ENCODE peak calls at places on chromosomes 1 and 21, in ten cellular contexts. One of them, this sample, is unnamed.

GRCh38 chr1:21182181-21182711 is 5.5 kb upstream of the EIF4G3 start:
- DNase-seq in B cell: no peak
- DNase-seq in HT-29: no peak
- DNase-seq in stimulated activated CD4-positive, alpha-beta T cell treated with anti-CD3 and anti-CD28 coated beads, Interleukin-12 subunit alpha, Interleukin-12 subunit beta, amount 100 ng/mL, for 4 hours: no peak
- DNase-seq in GM23338: no peak
- DNase-seq in tibial artery: no peak
- DNase-seq in activated T-cell treated with anti-CD3 and anti-CD28 coated beads for 1 hour: no peak
- DNase-seq in activated CD8-positive, alpha-beta memory T cell treated with anti-CD3 and anti-CD28 coated beads, Interleukin-2, amount 10 ng/mL, durations not matched to agents 7 days and 5 days: no peak
- DNase-seq in fibroblast of gingiva: peak
- DNase-seq in CD4-positive, alpha-beta memory T cell: no peak
- DNase-seq in this sample: peak

GRCh38 chr1:163928649-163929048 is 606.9 kb downstream of the NUF2 start:
- DNase-seq in B cell: no peak
- DNase-seq in CD4-positive, alpha-beta memory T cell: no peak
- DNase-seq in tibial artery: no peak
- DNase-seq in activated CD8-positive, alpha-beta memory T cell treated with anti-CD3 and anti-CD28 coated beads, Interleukin-2, amount 10 ng/mL, durations not matched to agents 7 days and 5 days: no peak
- DNase-seq in stimulated activated CD4-positive, alpha-beta T cell treated with anti-CD3 and anti-CD28 coated beads, Interleukin-12 subunit alpha, Interleukin-12 subunit beta, amount 100 ng/mL, for 4 hours: no peak
- DNase-seq in HT-29: no peak
- DNase-seq in fibroblast of gingiva: peak
- DNase-seq in activated T-cell treated with anti-CD3 and anti-CD28 coated beads for 1 hour: no peak
- DNase-seq in GM23338: peak
- DNase-seq in this sample: peak

GRCh38 chr1:230376296-230376695 is 49.8 kb downstream of the PGBD5 start:
- DNase-seq in stimulated activated CD4-positive, alpha-beta T cell treated with anti-CD3 and anti-CD28 coated beads, Interleukin-12 subunit alpha, Interleukin-12 subunit beta, amount 100 ng/mL, for 4 hours: no peak
- DNase-seq in fibroblast of gingiva: no peak
- DNase-seq in CD4-positive, alpha-beta memory T cell: no peak
- DNase-seq in B cell: no peak
- DNase-seq in HT-29: no peak
- DNase-seq in activated CD8-positive, alpha-beta memory T cell treated with anti-CD3 and anti-CD28 coated beads, Interleukin-2, amount 10 ng/mL, durations not matched to agents 7 days and 5 days: no peak
- DNase-seq in tibial artery: no peak
- DNase-seq in activated T-cell treated with anti-CD3 and anti-CD28 coated beads for 1 hour: no peak
- DNase-seq in GM23338: no peak
- DNase-seq in this sample: no peak

GRCh38 chr1:202351725-202352124 is 3.2 kb downstream of the PPP1R12B start:
- DNase-seq in stimulated activated CD4-positive, alpha-beta T cell treated with anti-CD3 and anti-CD28 coated beads, Interleukin-12 subunit alpha, Interleukin-12 subunit beta, amount 100 ng/mL, for 4 hours: no peak
- DNase-seq in activated CD8-positive, alpha-beta memory T cell treated with anti-CD3 and anti-CD28 coated beads, Interleukin-2, amount 10 ng/mL, durations not matched to agents 7 days and 5 days: no peak
- DNase-seq in tibial artery: no peak
- DNase-seq in fibroblast of gingiva: no peak
- DNase-seq in GM23338: no peak
- DNase-seq in HT-29: no peak
- DNase-seq in B cell: no peak
- DNase-seq in CD4-positive, alpha-beta memory T cell: no peak
- DNase-seq in activated T-cell treated with anti-CD3 and anti-CD28 coated beads for 1 hour: no peak
- DNase-seq in this sample: no peak

GRCh38 chr1:66495490-66495889 is 38.5 kb upstream of the SGIP1 start:
- DNase-seq in activated T-cell treated with anti-CD3 and anti-CD28 coated beads for 1 hour: no peak
- DNase-seq in HT-29: no peak
- DNase-seq in tibial artery: no peak
- DNase-seq in activated CD8-positive, alpha-beta memory T cell treated with anti-CD3 and anti-CD28 coated beads, Interleukin-2, amount 10 ng/mL, durations not matched to agents 7 days and 5 days: no peak
- DNase-seq in fibroblast of gingiva: peak
- DNase-seq in B cell: no peak
- DNase-seq in GM23338: no peak
- DNase-seq in stimulated activated CD4-positive, alpha-beta T cell treated with anti-CD3 and anti-CD28 coated beads, Interleukin-12 subunit alpha, Interleukin-12 subunit beta, amount 100 ng/mL, for 4 hours: no peak
- DNase-seq in CD4-positive, alpha-beta memory T cell: no peak
- DNase-seq in this sample: peak

GRCh38 chr1:30437059-30437576 is 286.3 kb downstream of the MATN1 start:
- DNase-seq in B cell: no peak
- DNase-seq in tibial artery: no peak
- DNase-seq in activated CD8-positive, alpha-beta memory T cell treated with anti-CD3 and anti-CD28 coated beads, Interleukin-2, amount 10 ng/mL, durations not matched to agents 7 days and 5 days: no peak
- DNase-seq in HT-29: no peak
- DNase-seq in CD4-positive, alpha-beta memory T cell: no peak
- DNase-seq in fibroblast of gingiva: no peak
- DNase-seq in GM23338: no peak
- DNase-seq in stimulated activated CD4-positive, alpha-beta T cell treated with anti-CD3 and anti-CD28 coated beads, Interleukin-12 subunit alpha, Interleukin-12 subunit beta, amount 100 ng/mL, for 4 hours: no peak
- DNase-seq in activated T-cell treated with anti-CD3 and anti-CD28 coated beads for 1 hour: no peak
- DNase-seq in this sample: no peak

GRCh38 chr1:61638296-61638695 is 86.6 kb downstream of the TM2D1 start:
- DNase-seq in activated CD8-positive, alpha-beta memory T cell treated with anti-CD3 and anti-CD28 coated beads, Interleukin-2, amount 10 ng/mL, durations not matched to agents 7 days and 5 days: no peak
- DNase-seq in fibroblast of gingiva: peak
- DNase-seq in B cell: no peak
- DNase-seq in GM23338: no peak
- DNase-seq in HT-29: no peak
- DNase-seq in CD4-positive, alpha-beta memory T cell: no peak
- DNase-seq in activated T-cell treated with anti-CD3 and anti-CD28 coated beads for 1 hour: no peak
- DNase-seq in tibial artery: peak
- DNase-seq in stimulated activated CD4-positive, alpha-beta T cell treated with anti-CD3 and anti-CD28 coated beads, Interleukin-12 subunit alpha, Interleukin-12 subunit beta, amount 100 ng/mL, for 4 hours: no peak
- DNase-seq in this sample: peak

GRCh38 chr1:9331016-9331415 is 38.3 kb downstream of the SPSB1 start:
- DNase-seq in CD4-positive, alpha-beta memory T cell: no peak
- DNase-seq in tibial artery: no peak
- DNase-seq in B cell: no peak
- DNase-seq in fibroblast of gingiva: no peak
- DNase-seq in stimulated activated CD4-positive, alpha-beta T cell treated with anti-CD3 and anti-CD28 coated beads, Interleukin-12 subunit alpha, Interleukin-12 subunit beta, amount 100 ng/mL, for 4 hours: no peak
- DNase-seq in HT-29: no peak
- DNase-seq in GM23338: no peak
- DNase-seq in activated CD8-positive, alpha-beta memory T cell treated with anti-CD3 and anti-CD28 coated beads, Interleukin-2, amount 10 ng/mL, durations not matched to agents 7 days and 5 days: no peak
- DNase-seq in activated T-cell treated with anti-CD3 and anti-CD28 coated beads for 1 hour: no peak
- DNase-seq in this sample: no peak

GRCh38 chr1:172347416-172347815 is 73.1 kb upstream of the C1orf105 start:
- DNase-seq in HT-29: no peak
- DNase-seq in activated CD8-positive, alpha-beta memory T cell treated with anti-CD3 and anti-CD28 coated beads, Interleukin-2, amount 10 ng/mL, durations not matched to agents 7 days and 5 days: no peak
- DNase-seq in activated T-cell treated with anti-CD3 and anti-CD28 coated beads for 1 hour: no peak
- DNase-seq in B cell: no peak
- DNase-seq in fibroblast of gingiva: no peak
- DNase-seq in tibial artery: no peak
- DNase-seq in stimulated activated CD4-positive, alpha-beta T cell treated with anti-CD3 and anti-CD28 coated beads, Interleukin-12 subunit alpha, Interleukin-12 subunit beta, amount 100 ng/mL, for 4 hours: no peak
- DNase-seq in GM23338: no peak
- DNase-seq in CD4-positive, alpha-beta memory T cell: no peak
- DNase-seq in this sample: no peak

GRCh38 chr1:60765204-60765603 is 317.2 kb upstream of the NFIA start:
- DNase-seq in activated CD8-positive, alpha-beta memory T cell treated with anti-CD3 and anti-CD28 coated beads, Interleukin-2, amount 10 ng/mL, durations not matched to agents 7 days and 5 days: no peak
- DNase-seq in tibial artery: no peak
- DNase-seq in HT-29: peak
- DNase-seq in B cell: no peak
- DNase-seq in fibroblast of gingiva: peak
- DNase-seq in activated T-cell treated with anti-CD3 and anti-CD28 coated beads for 1 hour: no peak
- DNase-seq in CD4-positive, alpha-beta memory T cell: no peak
- DNase-seq in stimulated activated CD4-positive, alpha-beta T cell treated with anti-CD3 and anti-CD28 coated beads, Interleukin-12 subunit alpha, Interleukin-12 subunit beta, amount 100 ng/mL, for 4 hours: no peak
- DNase-seq in GM23338: peak
- DNase-seq in this sample: peak

GRCh38 chr1:11668516-11668915 is 4.5 kb downstream of the FBXO6 start:
- DNase-seq in stimulated activated CD4-positive, alpha-beta T cell treated with anti-CD3 and anti-CD28 coated beads, Interleukin-12 subunit alpha, Interleukin-12 subunit beta, amount 100 ng/mL, for 4 hours: no peak
- DNase-seq in tibial artery: no peak
- DNase-seq in B cell: no peak
- DNase-seq in GM23338: no peak
- DNase-seq in HT-29: no peak
- DNase-seq in fibroblast of gingiva: no peak
- DNase-seq in activated T-cell treated with anti-CD3 and anti-CD28 coated beads for 1 hour: no peak
- DNase-seq in activated CD8-positive, alpha-beta memory T cell treated with anti-CD3 and anti-CD28 coated beads, Interleukin-2, amount 10 ng/mL, durations not matched to agents 7 days and 5 days: no peak
- DNase-seq in CD4-positive, alpha-beta memory T cell: no peak
- DNase-seq in this sample: no peak

GRCh38 chr1:90187186-90187585 is 192.3 kb downstream of the ZNF326 start:
- DNase-seq in CD4-positive, alpha-beta memory T cell: no peak
- DNase-seq in activated T-cell treated with anti-CD3 and anti-CD28 coated beads for 1 hour: no peak
- DNase-seq in B cell: no peak
- DNase-seq in tibial artery: no peak
- DNase-seq in GM23338: no peak
- DNase-seq in HT-29: no peak
- DNase-seq in activated CD8-positive, alpha-beta memory T cell treated with anti-CD3 and anti-CD28 coated beads, Interleukin-2, amount 10 ng/mL, durations not matched to agents 7 days and 5 days: no peak
- DNase-seq in stimulated activated CD4-positive, alpha-beta T cell treated with anti-CD3 and anti-CD28 coated beads, Interleukin-12 subunit alpha, Interleukin-12 subunit beta, amount 100 ng/mL, for 4 hours: no peak
- DNase-seq in fibroblast of gingiva: no peak
- DNase-seq in this sample: no peak

GRCh38 chr1:82162526-82163420 is 362.0 kb downstream of the ADGRL2 start:
- DNase-seq in activated CD8-positive, alpha-beta memory T cell treated with anti-CD3 and anti-CD28 coated beads, Interleukin-2, amount 10 ng/mL, durations not matched to agents 7 days and 5 days: no peak
- DNase-seq in B cell: no peak
- DNase-seq in HT-29: peak
- DNase-seq in activated T-cell treated with anti-CD3 and anti-CD28 coated beads for 1 hour: no peak
- DNase-seq in CD4-positive, alpha-beta memory T cell: no peak
- DNase-seq in tibial artery: no peak
- DNase-seq in stimulated activated CD4-positive, alpha-beta T cell treated with anti-CD3 and anti-CD28 coated beads, Interleukin-12 subunit alpha, Interleukin-12 subunit beta, amount 100 ng/mL, for 4 hours: no peak
- DNase-seq in GM23338: no peak
- DNase-seq in fibroblast of gingiva: peak
- DNase-seq in this sample: no peak

GRCh38 chr1:65172936-65173335 is 24.9 kb downstream of the AK4 start:
- DNase-seq in HT-29: no peak
- DNase-seq in activated CD8-positive, alpha-beta memory T cell treated with anti-CD3 and anti-CD28 coated beads, Interleukin-2, amount 10 ng/mL, durations not matched to agents 7 days and 5 days: no peak
- DNase-seq in activated T-cell treated with anti-CD3 and anti-CD28 coated beads for 1 hour: no peak
- DNase-seq in B cell: no peak
- DNase-seq in CD4-positive, alpha-beta memory T cell: no peak
- DNase-seq in fibroblast of gingiva: no peak
- DNase-seq in GM23338: no peak
- DNase-seq in stimulated activated CD4-positive, alpha-beta T cell treated with anti-CD3 and anti-CD28 coated beads, Interleukin-12 subunit alpha, Interleukin-12 subunit beta, amount 100 ng/mL, for 4 hours: no peak
- DNase-seq in tibial artery: no peak
- DNase-seq in this sample: no peak

GRCh38 chr1:85116856-85117255 is 68.6 kb upstream of the MCOLN3 start:
- DNase-seq in HT-29: peak
- DNase-seq in GM23338: no peak
- DNase-seq in CD4-positive, alpha-beta memory T cell: no peak
- DNase-seq in fibroblast of gingiva: no peak
- DNase-seq in stimulated activated CD4-positive, alpha-beta T cell treated with anti-CD3 and anti-CD28 coated beads, Interleukin-12 subunit alpha, Interleukin-12 subunit beta, amount 100 ng/mL, for 4 hours: no peak
- DNase-seq in activated CD8-positive, alpha-beta memory T cell treated with anti-CD3 and anti-CD28 coated beads, Interleukin-2, amount 10 ng/mL, durations not matched to agents 7 days and 5 days: no peak
- DNase-seq in tibial artery: no peak
- DNase-seq in activated T-cell treated with anti-CD3 and anti-CD28 coated beads for 1 hour: no peak
- DNase-seq in B cell: no peak
- DNase-seq in this sample: no peak

GRCh38 chr1:35264861-35265260 is 3.6 kb upstream of the ZMYM4 start:
- DNase-seq in activated CD8-positive, alpha-beta memory T cell treated with anti-CD3 and anti-CD28 coated beads, Interleukin-2, amount 10 ng/mL, durations not matched to agents 7 days and 5 days: no peak
- DNase-seq in tibial artery: no peak
- DNase-seq in stimulated activated CD4-positive, alpha-beta T cell treated with anti-CD3 and anti-CD28 coated beads, Interleukin-12 subunit alpha, Interleukin-12 subunit beta, amount 100 ng/mL, for 4 hours: no peak
- DNase-seq in GM23338: peak
- DNase-seq in activated T-cell treated with anti-CD3 and anti-CD28 coated beads for 1 hour: no peak
- DNase-seq in fibroblast of gingiva: peak
- DNase-seq in HT-29: peak
- DNase-seq in B cell: no peak
- DNase-seq in CD4-positive, alpha-beta memory T cell: no peak
- DNase-seq in this sample: peak

GRCh38 chr21:20997633-20998455 is at the start of gene NCAM2:
- DNase-seq in GM23338: peak
- DNase-seq in activated T-cell treated with anti-CD3 and anti-CD28 coated beads for 1 hour: peak
- DNase-seq in stimulated activated CD4-positive, alpha-beta T cell treated with anti-CD3 and anti-CD28 coated beads, Interleukin-12 subunit alpha, Interleukin-12 subunit beta, amount 100 ng/mL, for 4 hours: peak
- DNase-seq in tibial artery: peak
- DNase-seq in HT-29: no peak
- DNase-seq in CD4-positive, alpha-beta memory T cell: peak
- DNase-seq in B cell: peak
- DNase-seq in activated CD8-positive, alpha-beta memory T cell treated with anti-CD3 and anti-CD28 coated beads, Interleukin-2, amount 10 ng/mL, durations not matched to agents 7 days and 5 days: peak
- DNase-seq in fibroblast of gingiva: peak
- DNase-seq in this sample: peak

GRCh38 chr1:205800973-205801703 is 11.9 kb downstream of the SLC41A1 start:
- DNase-seq in GM23338: no peak
- DNase-seq in activated T-cell treated with anti-CD3 and anti-CD28 coated beads for 1 hour: no peak
- DNase-seq in activated CD8-positive, alpha-beta memory T cell treated with anti-CD3 and anti-CD28 coated beads, Interleukin-2, amount 10 ng/mL, durations not matched to agents 7 days and 5 days: no peak
- DNase-seq in fibroblast of gingiva: no peak
- DNase-seq in stimulated activated CD4-positive, alpha-beta T cell treated with anti-CD3 and anti-CD28 coated beads, Interleukin-12 subunit alpha, Interleukin-12 subunit beta, amount 100 ng/mL, for 4 hours: no peak
- DNase-seq in B cell: no peak
- DNase-seq in CD4-positive, alpha-beta memory T cell: no peak
- DNase-seq in tibial artery: no peak
- DNase-seq in HT-29: peak
- DNase-seq in this sample: no peak

GRCh38 chr1:29156543-29157268 is 25.0 kb downstream of the SRSF4 start:
- DNase-seq in CD4-positive, alpha-beta memory T cell: no peak
- DNase-seq in activated CD8-positive, alpha-beta memory T cell treated with anti-CD3 and anti-CD28 coated beads, Interleukin-2, amount 10 ng/mL, durations not matched to agents 7 days and 5 days: no peak
- DNase-seq in GM23338: no peak
- DNase-seq in fibroblast of gingiva: no peak
- DNase-seq in HT-29: no peak
- DNase-seq in activated T-cell treated with anti-CD3 and anti-CD28 coated beads for 1 hour: no peak
- DNase-seq in stimulated activated CD4-positive, alpha-beta T cell treated with anti-CD3 and anti-CD28 coated beads, Interleukin-12 subunit alpha, Interleukin-12 subunit beta, amount 100 ng/mL, for 4 hours: no peak
- DNase-seq in B cell: no peak
- DNase-seq in tibial artery: no peak
- DNase-seq in this sample: no peak

GRCh38 chr1:118117521-118117920 is 67.5 kb downstream of the SPAG17 start:
- DNase-seq in CD4-positive, alpha-beta memory T cell: no peak
- DNase-seq in tibial artery: no peak
- DNase-seq in fibroblast of gingiva: no peak
- DNase-seq in B cell: no peak
- DNase-seq in HT-29: no peak
- DNase-seq in stimulated activated CD4-positive, alpha-beta T cell treated with anti-CD3 and anti-CD28 coated beads, Interleukin-12 subunit alpha, Interleukin-12 subunit beta, amount 100 ng/mL, for 4 hours: no peak
- DNase-seq in GM23338: no peak
- DNase-seq in activated CD8-positive, alpha-beta memory T cell treated with anti-CD3 and anti-CD28 coated beads, Interleukin-2, amount 10 ng/mL, durations not matched to agents 7 days and 5 days: no peak
- DNase-seq in activated T-cell treated with anti-CD3 and anti-CD28 coated beads for 1 hour: no peak
- DNase-seq in this sample: no peak

GRCh38 chr1:7561331-7561921 is 209.7 kb upstream of the VAMP3 start:
- DNase-seq in fibroblast of gingiva: no peak
- DNase-seq in activated T-cell treated with anti-CD3 and anti-CD28 coated beads for 1 hour: no peak
- DNase-seq in activated CD8-positive, alpha-beta memory T cell treated with anti-CD3 and anti-CD28 coated beads, Interleukin-2, amount 10 ng/mL, durations not matched to agents 7 days and 5 days: no peak
- DNase-seq in B cell: no peak
- DNase-seq in CD4-positive, alpha-beta memory T cell: no peak
- DNase-seq in stimulated activated CD4-positive, alpha-beta T cell treated with anti-CD3 and anti-CD28 coated beads, Interleukin-12 subunit alpha, Interleukin-12 subunit beta, amount 100 ng/mL, for 4 hours: no peak
- DNase-seq in tibial artery: no peak
- DNase-seq in GM23338: peak
- DNase-seq in HT-29: peak
- DNase-seq in this sample: no peak

GRCh38 chr1:202998836-202999750 is 8.1 kb upstream of the TMEM183A start:
- DNase-seq in GM23338: peak
- DNase-seq in fibroblast of gingiva: peak
- DNase-seq in activated CD8-positive, alpha-beta memory T cell treated with anti-CD3 and anti-CD28 coated beads, Interleukin-2, amount 10 ng/mL, durations not matched to agents 7 days and 5 days: peak
- DNase-seq in stimulated activated CD4-positive, alpha-beta T cell treated with anti-CD3 and anti-CD28 coated beads, Interleukin-12 subunit alpha, Interleukin-12 subunit beta, amount 100 ng/mL, for 4 hours: peak
- DNase-seq in activated T-cell treated with anti-CD3 and anti-CD28 coated beads for 1 hour: peak
- DNase-seq in CD4-positive, alpha-beta memory T cell: peak
- DNase-seq in tibial artery: peak
- DNase-seq in HT-29: peak
- DNase-seq in B cell: peak
- DNase-seq in this sample: peak

GRCh38 chr1:68977211-68977610 is 480.3 kb upstream of the DEPDC1 start:
- DNase-seq in activated T-cell treated with anti-CD3 and anti-CD28 coated beads for 1 hour: no peak
- DNase-seq in activated CD8-positive, alpha-beta memory T cell treated with anti-CD3 and anti-CD28 coated beads, Interleukin-2, amount 10 ng/mL, durations not matched to agents 7 days and 5 days: no peak
- DNase-seq in fibroblast of gingiva: no peak
- DNase-seq in CD4-positive, alpha-beta memory T cell: no peak
- DNase-seq in tibial artery: no peak
- DNase-seq in stimulated activated CD4-positive, alpha-beta T cell treated with anti-CD3 and anti-CD28 coated beads, Interleukin-12 subunit alpha, Interleukin-12 subunit beta, amount 100 ng/mL, for 4 hours: no peak
- DNase-seq in HT-29: no peak
- DNase-seq in GM23338: peak
- DNase-seq in B cell: no peak
- DNase-seq in this sample: no peak

GRCh38 chr1:26761217-26761616 is 26.5 kb upstream of the PIGV start:
- DNase-seq in B cell: no peak
- DNase-seq in activated T-cell treated with anti-CD3 and anti-CD28 coated beads for 1 hour: no peak
- DNase-seq in fibroblast of gingiva: no peak
- DNase-seq in tibial artery: no peak
- DNase-seq in activated CD8-positive, alpha-beta memory T cell treated with anti-CD3 and anti-CD28 coated beads, Interleukin-2, amount 10 ng/mL, durations not matched to agents 7 days and 5 days: no peak
- DNase-seq in HT-29: peak
- DNase-seq in CD4-positive, alpha-beta memory T cell: no peak
- DNase-seq in GM23338: peak
- DNase-seq in stimulated activated CD4-positive, alpha-beta T cell treated with anti-CD3 and anti-CD28 coated beads, Interleukin-12 subunit alpha, Interleukin-12 subunit beta, amount 100 ng/mL, for 4 hours: no peak
- DNase-seq in this sample: no peak

GRCh38 chr1:229570891-229571516 is 12.5 kb upstream of the ABCB10 start:
- DNase-seq in stimulated activated CD4-positive, alpha-beta T cell treated with anti-CD3 and anti-CD28 coated beads, Interleukin-12 subunit alpha, Interleukin-12 subunit beta, amount 100 ng/mL, for 4 hours: no peak
- DNase-seq in CD4-positive, alpha-beta memory T cell: no peak
- DNase-seq in activated CD8-positive, alpha-beta memory T cell treated with anti-CD3 and anti-CD28 coated beads, Interleukin-2, amount 10 ng/mL, durations not matched to agents 7 days and 5 days: no peak
- DNase-seq in activated T-cell treated with anti-CD3 and anti-CD28 coated beads for 1 hour: no peak
- DNase-seq in B cell: no peak
- DNase-seq in fibroblast of gingiva: no peak
- DNase-seq in GM23338: no peak
- DNase-seq in tibial artery: no peak
- DNase-seq in HT-29: peak
- DNase-seq in this sample: no peak

GRCh38 chr1:67618285-67619018 is 66.5 kb upstream of the GADD45A start:
- DNase-seq in activated T-cell treated with anti-CD3 and anti-CD28 coated beads for 1 hour: no peak
- DNase-seq in fibroblast of gingiva: peak
- DNase-seq in activated CD8-positive, alpha-beta memory T cell treated with anti-CD3 and anti-CD28 coated beads, Interleukin-2, amount 10 ng/mL, durations not matched to agents 7 days and 5 days: no peak
- DNase-seq in HT-29: no peak
- DNase-seq in CD4-positive, alpha-beta memory T cell: no peak
- DNase-seq in GM23338: no peak
- DNase-seq in stimulated activated CD4-positive, alpha-beta T cell treated with anti-CD3 and anti-CD28 coated beads, Interleukin-12 subunit alpha, Interleukin-12 subunit beta, amount 100 ng/mL, for 4 hours: no peak
- DNase-seq in tibial artery: peak
- DNase-seq in B cell: no peak
- DNase-seq in this sample: peak